ENCODE peak calls at places on chromosomes 3 and 15, in six cellular contexts. V is HepG2, R is fibroblast of lung, P is lower lobe of right lung, L is H9, S is epithelial cell of esophagus. H is an unnamed sample.

GRCh38 chr3:177935008-177935407 is 601.2 kb upstream of the KCNMB2 start:
- DNase-seq in V (peak; percentile 23), R (no peak), P (no peak), L (no peak), S (no peak), H (no peak)

GRCh38 chr3:42472555-42472954 is 29.9 kb upstream of the VIPR1 start:
- DNase-seq in V (no peak), R (no peak), P (no peak), L (no peak), S (no peak), H (no peak)

GRCh38 chr3:186694288-186695032 is 22.7 kb upstream of the KNG1 start:
- DNase-seq in V (no peak), R (no peak), P (no peak), L (no peak), S (peak; percentile 66), H (no peak)

GRCh38 chr3:146640955-146641867 is 36.1 kb upstream of the PLSCR5 start:
- DNase-seq in V (peak; percentile 56), R (peak; percentile 66), P (no peak), L (no peak), S (peak; percentile 54), H (no peak)

GRCh38 chr15:96354731-96355560 is 24.4 kb downstream of the NR2F2 start:
- DNase-seq in V (peak; percentile 56), R (peak; percentile 93), P (no peak), L (no peak), S (peak; percentile 87), H (no peak)

GRCh38 chr3:186566772-186567071 is 417 bp downstream of the TBCCD1 start:
- DNase-seq in V (no peak), R (no peak), P (no peak), L (peak; percentile 30), S (no peak), H (no peak)

GRCh38 chr3:48468329-48468731 is 21.8 kb downstream of the ATRIP start:
- DNase-seq in V (peak; percentile 44), R (no peak), P (no peak), L (no peak), S (no peak), H (no peak)

GRCh38 chr3:87260270-87260669 is 16.1 kb downstream of the POU1F1 start:
- DNase-seq in V (peak; percentile 39), R (peak; percentile 63), P (no peak), L (no peak), S (peak; percentile 65), H (no peak)

GRCh38 chr15:49507261-49507660 is 84.2 kb downstream of the FGF7 start:
- DNase-seq in V (no peak), R (no peak), P (no peak), L (no peak), S (peak; percentile 67), H (no peak)

DNA sequence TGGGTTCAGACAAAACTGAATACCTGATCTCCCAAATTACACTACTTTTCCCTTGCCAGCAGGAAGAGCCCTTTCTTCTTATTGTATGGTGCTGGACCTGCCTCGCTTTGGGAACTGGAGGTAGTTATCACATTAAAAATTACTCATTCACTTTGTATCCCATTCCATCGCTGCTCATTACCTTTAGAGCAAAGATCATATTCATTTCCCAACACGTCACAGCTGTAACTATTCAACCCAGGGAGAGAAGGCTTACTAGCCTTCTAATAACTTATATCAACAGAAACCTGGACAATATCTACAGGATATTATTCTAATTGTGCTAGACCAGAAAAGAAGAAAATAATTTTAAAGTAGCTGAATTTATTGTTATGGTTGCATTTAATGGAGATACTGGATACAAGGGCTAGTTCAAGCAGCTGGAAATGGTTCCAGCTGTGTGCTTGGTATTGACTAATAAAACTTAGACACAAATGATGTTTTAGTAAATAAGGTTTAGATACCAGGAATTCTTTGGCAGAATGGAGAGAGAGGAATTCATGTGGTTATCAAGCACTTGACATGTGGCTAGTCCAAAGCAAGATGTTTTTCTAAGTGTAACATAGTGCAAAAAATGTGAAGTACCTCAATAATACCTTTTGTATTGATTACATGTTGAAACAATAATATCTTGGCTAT is 656.3 kb downstream of the ROBO1 start:
- DNase-seq in V (no peak), R (peak; percentile 4), P (no peak), L (no peak), S (no peak), H (no peak)
- TF ChIP-seq CTCF in V (no peak), R (no peak), P (no peak), L (no peak), S (no peak), H (no peak)

DNA sequence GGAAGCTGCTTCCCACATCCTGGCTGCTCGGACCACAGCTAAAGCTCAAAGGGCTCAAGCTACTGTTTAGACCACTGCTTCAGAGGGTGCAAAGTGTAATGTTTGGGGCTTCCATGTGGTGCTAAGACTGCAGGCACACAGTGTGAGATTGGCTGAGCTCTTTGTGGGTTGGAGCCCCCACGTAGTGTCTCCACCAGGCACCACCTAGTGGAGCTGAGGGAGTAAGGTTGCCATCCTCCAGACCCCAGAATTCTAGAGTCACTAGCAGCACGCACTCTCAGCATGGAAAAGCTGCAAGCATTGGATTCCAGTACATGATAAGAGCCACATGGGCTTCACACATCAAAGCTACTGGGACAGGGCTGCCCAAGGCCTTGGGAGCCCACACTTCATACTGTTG is 9.3 kb downstream of the MKRN3 start:
- DNase-seq in V (no peak), R (no peak), P (no peak), L (peak; percentile 29), S (no peak), H (no peak)
- TF ChIP-seq CTCF in V (peak; percentile 13), R (no peak), P (no peak), L (peak; percentile 44), S (no peak), H (no peak)

GRCh38 chr3:61894988-61895935 is 333.9 kb downstream of the PTPRG start:
- DNase-seq in V (peak; percentile 12), R (peak; percentile 93), P (no peak), L (peak; percentile 53), S (peak; percentile 96), H (peak; percentile 25)
- TF ChIP-seq CTCF in V (no peak), R (no peak), P (no peak), L (peak; percentile 30), S (no peak), H (no peak)

DNA sequence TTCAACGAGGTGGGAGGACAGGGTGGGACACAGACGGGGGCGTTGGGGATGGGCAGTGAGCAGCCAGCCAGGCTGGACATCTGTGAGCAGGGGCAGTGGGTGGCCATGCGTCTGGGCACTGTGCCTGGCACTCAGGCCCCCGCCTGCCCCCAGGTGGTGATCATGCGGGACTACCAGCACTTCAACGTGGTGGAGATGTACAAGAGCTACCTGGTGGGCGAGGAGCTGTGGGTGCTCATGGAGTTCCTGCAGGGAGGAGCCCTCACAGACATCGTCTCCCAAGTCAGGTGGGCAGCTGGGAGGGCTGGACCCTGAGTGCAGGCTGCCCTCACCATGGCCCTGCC is 10.2 kb downstream of the ANKRD63 start:
- DNase-seq in V (peak; percentile 27), R (no peak), P (no peak), L (no peak), S (no peak), H (no peak)
- TF ChIP-seq CTCF in V (peak; percentile 41), R (peak; percentile 18), P (no peak), L (peak; percentile 42), S (peak; percentile 31), H (no peak)

GRCh38 chr3:31696815-31697548 is 164.3 kb downstream of the STT3B start:
- DNase-seq in V (no peak), R (no peak), P (no peak), L (no peak), S (no peak), H (no peak)

GRCh38 chr3:31701286-31701685 is 168.6 kb downstream of the STT3B start:
- DNase-seq in V (no peak), R (no peak), P (no peak), L (no peak), S (no peak), H (no peak)

GRCh38 chr3:31695280-31696008 is 162.7 kb downstream of the STT3B start:
- DNase-seq in V (no peak), R (no peak), P (no peak), L (peak; percentile 50), S (peak; percentile 17), H (no peak)

GRCh38 chr3:31696009-31696297 is 163.2 kb downstream of the STT3B start:
- DNase-seq in V (no peak), R (no peak), P (no peak), L (no peak), S (no peak), H (no peak)

GRCh38 chr3:31699309-31699953 is 166.7 kb downstream of the STT3B start:
- DNase-seq in V (no peak), R (peak; percentile 9), P (no peak), L (no peak), S (peak; percentile 68), H (no peak)
- TF ChIP-seq CTCF in V (peak; percentile 28), R (no peak), P (no peak), L (no peak), S (no peak), H (no peak)

DNA sequence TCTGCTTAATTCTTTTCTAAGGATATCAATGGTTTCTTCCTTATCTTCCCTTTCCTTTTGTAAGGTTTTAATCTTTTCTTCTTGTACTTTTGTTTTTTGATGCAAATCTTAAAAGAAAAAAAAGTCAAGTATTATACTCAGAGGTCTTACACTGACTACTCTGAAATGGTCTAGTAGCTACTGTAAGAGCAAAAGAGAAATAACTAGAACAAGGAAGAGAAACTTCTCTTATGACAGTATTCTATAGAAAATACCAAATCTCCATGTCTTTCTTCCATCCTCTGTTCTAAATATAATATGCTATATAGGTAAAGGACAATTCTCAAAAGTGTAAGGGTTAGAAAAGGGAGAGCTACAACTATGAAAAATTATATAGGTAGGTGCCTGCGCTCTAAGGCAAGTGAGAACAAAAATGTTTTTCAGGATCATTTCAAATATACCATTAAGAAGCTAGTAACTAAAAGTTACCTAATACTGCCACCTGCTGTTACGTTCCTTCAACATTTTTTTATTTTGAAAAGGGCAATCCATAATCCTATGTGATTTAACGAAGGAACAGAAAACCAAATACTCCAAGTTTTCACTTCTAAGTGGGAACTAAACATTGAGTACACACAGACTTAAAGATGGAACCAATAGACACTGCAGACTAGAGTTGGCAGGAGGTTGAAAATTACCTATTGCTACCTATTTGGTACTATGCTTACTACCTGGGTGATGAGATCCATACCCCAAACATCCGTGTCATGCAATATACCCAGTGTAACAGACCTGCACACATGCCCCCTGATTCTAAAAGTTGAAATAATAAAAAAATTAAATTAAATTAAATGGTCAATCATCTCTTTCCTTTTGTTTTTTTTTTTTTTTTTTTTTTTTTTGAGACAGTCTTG is 36.7 kb downstream of the CIP2A start:
- DNase-seq in V (peak; percentile 35), R (peak; percentile 78), P (no peak), L (no peak), S (peak; percentile 60), H (no peak)
- TF ChIP-seq CTCF in V (peak; percentile 54), R (peak; percentile 39), P (peak; percentile 53), L (peak; percentile 59), S (peak; percentile 35), H (peak; percentile 59)

GRCh38 chr3:79140718-79141117 is 627.1 kb downstream of the ROBO1 start:
- DNase-seq in V (no peak), R (peak; percentile 18), P (no peak), L (no peak), S (peak; percentile 34), H (no peak)

DNA sequence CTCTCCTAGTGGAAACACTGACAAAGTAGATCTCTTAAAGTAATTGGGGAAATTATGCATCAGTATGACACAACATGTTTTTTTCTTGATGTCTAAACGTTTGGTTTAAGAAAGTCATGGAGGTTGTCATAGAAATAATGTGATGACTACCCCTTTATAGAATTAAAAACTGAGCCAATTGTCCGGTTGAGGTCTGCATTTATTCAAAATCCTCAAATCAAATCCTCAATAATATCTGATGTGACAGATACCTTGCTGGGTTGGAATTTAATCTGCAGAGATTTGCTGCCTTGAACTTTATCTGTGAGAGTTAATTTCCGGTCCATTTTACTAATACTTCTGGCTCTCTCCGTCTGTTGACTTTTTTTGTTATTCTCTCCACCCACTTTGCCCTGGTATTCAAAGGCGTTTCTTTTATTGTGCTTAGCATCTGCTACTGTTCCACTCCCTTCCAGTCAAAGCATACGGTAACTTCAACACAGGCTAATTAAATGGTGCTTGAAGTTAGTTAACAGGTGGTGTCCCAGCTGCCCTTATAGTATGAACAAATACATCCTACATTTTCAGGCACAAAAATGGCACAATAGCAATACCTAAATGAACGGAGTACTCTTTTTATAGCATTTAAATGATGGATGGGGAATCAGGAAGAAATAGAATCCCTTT is 628.3 kb downstream of the ROBO1 start:
- DNase-seq in V (no peak), R (no peak), P (no peak), L (no peak), S (no peak), H (no peak)
- TF ChIP-seq CTCF in V (no peak), R (no peak), P (no peak), L (no peak), S (no peak), H (no peak)